ENCODE peak calls at places on chromosomes 16 and 17, in nine cellular contexts. Q, T, W, X, V, M, N, J and Y are unnamed samples.

GRCh38 chr17:48102700-48103378 is 1.6 kb upstream of the CBX1 start:
- DNase-seq in J (no peak), W (no peak), X (no peak), T (no peak), V (no peak), N (no peak), Q (no peak), M (no peak), Y (no peak)

GRCh38 chr17:16997514-16998429 is 25.9 kb upstream of the TNFRSF13B start:
- DNase-seq in T (no peak), N (no peak), M (no peak), X (no peak), W (no peak), Q (no peak), V (no peak), J (no peak), Y (no peak)

GRCh38 chr17:67602974-67603373 is 114.8 kb upstream of the NOL11 start:
- DNase-seq in T (peak; percentile 62), V (peak; percentile 46), J (no peak), W (peak; percentile 62), N (no peak), X (peak; percentile 55), M (no peak), Q (peak; percentile 38), Y (no peak)

GRCh38 chr16:28067604-28068382 is 4.3 kb upstream of the GSG1L start:
- DNase-seq in Q (no peak), M (peak; percentile 23), T (no peak), N (no peak), J (no peak), X (no peak), W (peak; percentile 64), V (peak; percentile 75), Y (no peak)

GRCh38 chr16:24943471-24943870 is 71.7 kb downstream of the ARHGAP17 start:
- DNase-seq in W (no peak), J (no peak), X (no peak), Q (no peak), T (no peak), N (no peak), V (no peak), M (no peak), Y (no peak)

GRCh38 chr16:66656547-66656946 is 40.0 kb downstream of the CMTM4 start:
- DNase-seq in T (no peak), Q (no peak), X (no peak), W (no peak), N (no peak), J (no peak), M (no peak), V (peak; percentile 20), Y (no peak)

GRCh38 chr16:49986351-49987124 is 38.5 kb upstream of the CNEP1R1 start:
- DNase-seq in Q (no peak), T (no peak), M (no peak), V (peak; percentile 79), J (no peak), W (peak; percentile 37), X (no peak), N (no peak), Y (no peak)

GRCh38 chr16:20004931-20005330 is 68.8 kb downstream of the GPR139 start:
- DNase-seq in M (no peak), Q (no peak), W (no peak), V (no peak), X (no peak), N (no peak), J (no peak), T (peak; percentile 23), Y (no peak)

DNA sequence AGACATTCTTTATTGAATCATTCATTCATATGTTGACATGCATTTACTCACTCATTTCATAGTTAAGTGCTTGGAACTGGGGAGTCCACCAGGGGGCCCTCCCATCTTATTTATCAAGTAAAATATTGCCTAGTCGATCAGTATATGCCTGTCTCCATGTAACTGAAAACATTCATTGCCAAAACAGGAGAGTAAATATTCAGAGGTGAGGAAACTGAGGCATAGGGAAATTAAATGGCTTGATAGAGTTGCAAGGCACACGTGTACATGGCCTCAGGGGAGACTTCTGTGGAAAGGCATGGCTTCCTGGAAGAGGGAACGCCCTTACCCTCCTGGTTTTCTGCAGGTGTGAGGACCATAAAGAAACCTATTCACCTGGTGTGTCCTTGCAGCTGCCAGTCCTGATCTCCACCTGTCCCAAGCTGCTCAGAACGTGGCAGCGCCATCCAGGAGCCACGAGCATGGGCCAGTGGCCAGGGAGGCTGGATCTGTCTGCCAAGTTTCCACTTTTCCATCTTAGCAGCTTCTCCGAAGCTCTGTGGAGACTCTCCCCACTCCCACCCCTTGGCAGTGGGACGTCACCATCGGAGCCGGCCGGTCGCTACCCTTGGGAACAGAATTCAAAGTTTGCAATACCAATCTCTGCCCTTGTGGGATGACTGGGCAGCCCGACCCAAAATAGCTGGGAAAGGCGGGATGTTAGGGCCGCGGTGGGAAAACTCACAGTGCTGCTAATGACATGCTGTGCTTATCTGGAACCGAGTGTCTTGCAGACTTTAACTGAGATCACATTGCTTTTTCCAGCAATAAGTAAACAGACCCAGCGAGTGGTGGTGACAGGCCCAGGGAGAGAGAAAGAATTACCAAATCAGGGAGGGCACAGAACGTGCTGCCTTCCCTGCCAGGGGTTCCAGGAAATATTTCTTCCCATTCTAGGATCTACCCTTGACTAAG is 4.1 kb upstream of the C1QTNF1 start:
- DNase-seq in N (no peak), J (no peak), Q (peak; percentile 75), T (no peak), V (peak; percentile 77), W (peak; percentile 94), X (peak; percentile 78), M (peak; percentile 84), Y (no peak)
- TF ChIP-seq CTCF in N (no peak), J (peak; percentile 71), Q (peak; percentile 71), T (peak; percentile 35), V (peak; percentile 71), W (peak; percentile 75), X (peak; percentile 73), M (peak; percentile 69), Y (peak; percentile 64)

GRCh38 chr17:78826836-78827509 is 13.6 kb downstream of the USP36 start:
- DNase-seq in V (no peak), T (no peak), N (no peak), M (no peak), J (no peak), W (no peak), X (no peak), Q (peak; percentile 32), Y (no peak)

GRCh38 chr17:78826426-78826825 is 14.2 kb downstream of the USP36 start:
- DNase-seq in W (no peak), X (no peak), J (no peak), T (no peak), N (no peak), V (peak; percentile 14), Q (no peak), M (no peak), Y (no peak)

GRCh38 chr17:78829477-78829876 is 11.1 kb downstream of the USP36 start:
- DNase-seq in M (no peak), W (no peak), J (no peak), T (no peak), Q (no peak), N (no peak), X (no peak), V (no peak), Y (no peak)

GRCh38 chr17:78825696-78826095 is 14.9 kb downstream of the USP36 start:
- DNase-seq in M (no peak), Q (no peak), W (no peak), J (no peak), N (no peak), X (no peak), T (no peak), V (no peak), Y (no peak)

DNA sequence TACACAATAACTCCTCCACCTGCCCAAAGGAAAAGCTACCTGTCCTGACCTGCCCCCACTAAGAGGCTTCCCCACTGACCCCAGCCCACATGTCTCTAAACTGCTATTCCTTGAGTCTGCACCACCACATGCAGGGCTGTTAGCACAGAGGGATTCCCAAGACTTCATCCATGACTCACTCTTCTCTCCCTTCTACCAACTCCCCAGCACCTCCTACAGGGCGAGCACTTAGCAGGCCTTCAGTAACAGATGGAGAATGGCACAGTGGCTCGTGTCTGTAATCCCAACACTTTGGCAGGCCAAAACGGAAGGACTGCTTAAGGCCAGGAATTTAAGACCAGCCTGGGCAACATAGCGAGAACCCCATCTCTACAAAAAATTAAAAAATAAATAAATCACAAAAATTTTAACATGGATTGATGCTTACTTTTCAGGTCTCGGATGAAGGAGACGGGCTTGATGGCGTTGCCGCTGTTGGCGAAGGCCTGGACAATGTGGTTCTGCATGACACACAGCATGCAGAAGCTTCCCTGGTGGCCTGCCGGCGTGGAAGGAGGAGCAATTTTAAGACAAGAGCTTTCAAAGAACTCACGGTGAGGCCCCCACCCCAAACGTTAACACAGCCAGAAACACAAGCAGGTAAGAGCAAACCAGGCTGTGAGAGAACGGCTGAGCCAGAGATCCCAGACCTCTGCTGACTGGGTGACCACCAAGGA is 12.0 kb downstream of the USP36 start:
- DNase-seq in W (peak; percentile 40), M (no peak), Q (no peak), V (peak; percentile 60), X (no peak), T (no peak), N (no peak), J (no peak), Y (no peak)
- TF ChIP-seq CTCF in W (peak; percentile 70), M (no peak), Q (no peak), V (peak; percentile 73), X (no peak), T (no peak), N (no peak), J (no peak), Y (no peak)

DNA sequence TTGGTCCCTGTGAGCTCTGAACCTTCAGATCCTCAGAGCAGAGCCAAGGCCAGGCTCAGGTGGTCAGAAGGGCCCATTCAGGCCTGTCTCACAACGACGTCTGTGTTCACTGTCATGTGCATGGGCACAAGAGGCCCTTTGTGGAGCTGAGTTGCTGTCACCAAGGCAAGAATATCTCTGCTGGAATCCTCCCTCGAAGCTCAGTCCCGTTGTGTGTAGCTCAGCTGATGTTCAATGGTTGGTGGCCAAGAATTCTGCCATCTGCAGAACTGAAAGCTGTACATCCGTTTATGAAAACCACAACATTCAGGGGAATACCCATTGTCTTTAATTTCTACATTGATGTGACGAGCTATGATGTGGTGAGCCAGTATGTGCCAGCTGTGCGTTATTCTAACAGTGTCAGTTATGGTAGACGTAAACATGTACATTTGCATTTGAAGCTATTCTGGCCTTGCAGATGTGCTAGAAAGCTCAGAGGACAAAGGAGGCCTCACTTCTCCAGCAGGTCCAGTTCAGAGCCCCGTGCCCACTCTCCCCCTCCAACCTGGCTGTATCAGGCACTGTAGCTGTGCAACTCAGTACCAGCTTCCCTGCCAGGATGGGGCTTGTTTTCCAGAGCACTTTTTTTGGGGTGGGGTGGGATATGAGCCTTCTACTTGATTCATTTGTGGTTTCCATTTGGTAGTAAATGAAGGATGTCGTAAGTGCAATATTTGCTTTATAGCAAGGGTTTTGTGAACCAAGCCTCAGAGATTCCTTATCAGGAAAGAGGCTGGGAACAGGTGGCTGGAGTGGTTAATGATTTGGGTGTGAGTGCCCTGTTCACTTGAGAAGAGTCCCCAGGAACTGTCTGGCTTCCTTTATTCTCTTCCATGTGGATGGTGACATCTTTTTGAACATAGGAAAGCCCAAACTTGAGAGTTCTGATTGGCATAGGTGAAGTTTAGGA is 56.1 kb downstream of the B9D1 start:
- DNase-seq in W (no peak), T (no peak), J (peak; percentile 80), Q (peak; percentile 95), N (no peak), X (no peak), V (no peak), M (no peak), Y (no peak)
- TF ChIP-seq CTCF in W (no peak), T (no peak), J (no peak), Q (no peak), N (no peak), X (no peak), V (no peak), M (no peak), Y (no peak)

GRCh38 chr17:13933597-13934276 is 135.6 kb upstream of the COX10 start:
- DNase-seq in J (no peak), W (no peak), Q (no peak), X (no peak), V (no peak), N (no peak), M (no peak), T (no peak), Y (no peak)

GRCh38 chr17:13943859-13944258 is 125.4 kb upstream of the COX10 start:
- DNase-seq in J (no peak), Q (no peak), T (no peak), V (no peak), X (no peak), M (no peak), N (no peak), W (no peak), Y (no peak)

GRCh38 chr17:13940858-13941665 is 128.2 kb upstream of the COX10 start:
- DNase-seq in J (no peak), T (no peak), Q (no peak), M (no peak), W (peak; percentile 15), N (no peak), X (no peak), V (peak; percentile 6), Y (no peak)

GRCh38 chr17:13941781-13942180 is 127.5 kb upstream of the COX10 start:
- DNase-seq in X (no peak), J (no peak), V (no peak), W (no peak), Q (no peak), M (no peak), N (no peak), T (no peak), Y (no peak)

GRCh38 chr17:13939222-13939621 is 130.1 kb upstream of the COX10 start:
- DNase-seq in Q (no peak), V (no peak), X (no peak), W (no peak), T (peak; percentile 26), J (no peak), N (no peak), M (no peak), Y (no peak)
- TF ChIP-seq CTCF in Q (no peak), V (no peak), X (no peak), W (no peak), T (no peak), J (peak; percentile 23), N (no peak), M (no peak), Y (no peak)